ENCODE peak calls at places on chromosomes 13 and 19, in four cellular contexts. E is CD4-positive, alpha-beta T cell; U is MCF 10A; F is NCI-H1092. A is an unnamed sample.
A peak's percentile ranks its signal among the peaks of the same experiment; 100 is the strongest.

GRCh38 chr13:74329978-74330377 is 195.8 kb upstream of the KLF12 start:
- DNase-seq in U (no peak), E (no peak), F (no peak), A (peak; percentile 24)

GRCh38 chr13:41587490-41587889 is 130.1 kb downstream of the RGCC start:
- DNase-seq in U (no peak), F (no peak), E (peak; percentile 32), A (no peak)

GRCh38 chr13:58852076-58852475 is 1220.5 kb downstream of the PCDH17 start:
- DNase-seq in U (peak; percentile 43), E (no peak), F (no peak), A (peak; percentile 66)

GRCh38 chr13:30191491-30192100 is 115.8 kb downstream of the KATNAL1 start:
- DNase-seq in E (no peak), F (no peak), U (peak; percentile 26), A (peak; percentile 64)

GRCh38 chr19:56139847-56140582 is 1.1 kb upstream of the ZNF444 start:
- DNase-seq in U (no peak), E (no peak), F (no peak), A (peak; percentile 54)

GRCh38 chr13:68697551-68697950 is 1410.1 kb upstream of the ATXN8OS start:
- DNase-seq in U (peak; percentile 25), F (no peak), E (no peak), A (no peak)

GRCh38 chr19:47848871-47849473 is 10.1 kb upstream of the TPRX2 start:
- DNase-seq in U (peak; percentile 22), E (peak; percentile 4), F (no peak), A (no peak)

GRCh38 chr19:37317403-37318209 is 53.3 kb upstream of the ZNF527 start:
- DNase-seq in U (peak; percentile 99), E (peak; percentile 89), F (peak; percentile 85), A (peak; percentile 99)

GRCh38 chr13:66537417-66537816 is 692.7 kb downstream of the PCDH9 start:
- DNase-seq in E (no peak), U (no peak), F (no peak), A (peak; percentile 42)

GRCh38 chr19:49553451-49554271 is 25.9 kb downstream of the RCN3 start:
- DNase-seq in E (peak; percentile 36), U (peak; percentile 74), F (no peak), A (peak; percentile 45)

GRCh38 chr13:112651306-112651705 is 38.5 kb upstream of the ATP11A start:
- DNase-seq in E (no peak), U (no peak), F (no peak), A (peak; percentile 44)

GRCh38 chr13:102948006-102948405 is 102.2 kb downstream of the ERCC5 start:
- DNase-seq in U (no peak), F (no peak), E (no peak), A (no peak)

GRCh38 chr19:51086153-51086850 is 3.6 kb upstream of the KLK14 start:
- DNase-seq in F (no peak), U (no peak), E (no peak), A (no peak)

GRCh38 chr19:48890551-48890950 is 8.0 kb downstream of the TULP2 start:
- DNase-seq in E (no peak), U (no peak), F (no peak), A (no peak)

GRCh38 chr13:31236211-31236786 is 36.5 kb downstream of the B3GLCT start:
- DNase-seq in F (no peak), U (peak; percentile 53), E (no peak), A (peak; percentile 61)

GRCh38 chr13:75256922-75257321 is 225.0 kb downstream of the TBC1D4 start:
- DNase-seq in F (no peak), U (peak; percentile 88), E (no peak), A (peak; percentile 41)

GRCh38 chr13:98577823-98578285 is 947 bp upstream of the STK24 start:
- DNase-seq in U (no peak), E (no peak), F (no peak), A (no peak)

GRCh38 chr13:42373048-42373812 is 101.3 kb downstream of the AKAP11 start:
- DNase-seq in F (no peak), U (no peak), E (no peak), A (no peak)

GRCh38 chr13:101876951-101877350 is 424.5 kb downstream of the ITGBL1 start:
- DNase-seq in U (no peak), E (no peak), F (no peak), A (no peak)

GRCh38 chr19:46113726-46114125 is 10.8 kb downstream of the IGFL3 start:
- DNase-seq in U (no peak), E (no peak), F (no peak), A (no peak)

GRCh38 chr19:21482863-21483276 is 22.5 kb upstream of the ZNF429 start:
- DNase-seq in E (peak; percentile 58), U (peak; percentile 15), F (no peak), A (no peak)

GRCh38 chr19:3827306-3827705 is 41.1 kb upstream of the MATK start:
- DNase-seq in U (no peak), F (no peak), E (no peak), A (no peak)

GRCh38 chr13:95982144-95982543 is 71.1 kb downstream of the UGGT2 start:
- DNase-seq in F (no peak), U (peak; percentile 8), E (no peak), A (no peak)

GRCh38 chr13:34334984-34335661 is 517.2 kb downstream of the RFC3 start:
- DNase-seq in E (no peak), F (no peak), U (no peak), A (no peak)

GRCh38 chr19:17777840-17778620 is 16.9 kb upstream of the B3GNT3 start:
- DNase-seq in E (no peak), U (peak; percentile 83), F (no peak), A (peak; percentile 47)